ENCODE peak calls at places on chromosomes 1 and 21, in ten cellular contexts. G, A, F, I, S, Q, O, N, L and J are unnamed samples.

GRCh38 chr1:3283849-3284248 is 170.6 kb upstream of the ARHGEF16 start:
- DNase-seq in G (no peak), A (peak), F (peak), I (no peak), S (peak), Q (peak), O (no peak), N (peak), L (peak), J (no peak)

GRCh38 chr1:89022167-89022959 is at the start of gene GBP3:
- DNase-seq in G (no peak), A (no peak), F (peak), I (no peak), S (no peak), Q (no peak), O (peak), N (no peak), L (no peak), J (no peak)

GRCh38 chr1:234985007-234985370 is 143.6 kb downstream of the TOMM20 start:
- DNase-seq in G (no peak), A (no peak), F (no peak), I (no peak), S (no peak), Q (no peak), O (no peak), N (no peak), L (no peak), J (no peak)

GRCh38 chr1:52567943-52568342 is 15.1 kb upstream of the TUT4 start:
- DNase-seq in G (no peak), A (peak), F (no peak), I (no peak), S (no peak), Q (no peak), O (no peak), N (no peak), L (no peak), J (no peak)

GRCh38 chr21:15682977-15683376 is 46.8 kb upstream of the USP25 start:
- DNase-seq in G (no peak), A (no peak), F (peak), I (no peak), S (no peak), Q (no peak), O (peak), N (no peak), L (no peak), J (no peak)

GRCh38 chr1:163565171-163565570 is 243.4 kb downstream of the NUF2 start:
- DNase-seq in G (no peak), A (peak), F (no peak), I (no peak), S (no peak), Q (no peak), O (no peak), N (no peak), L (no peak), J (no peak)

GRCh38 chr1:244273845-244274619 is 177.7 kb downstream of the ADSS2 start:
- DNase-seq in G (no peak), A (no peak), F (peak), I (no peak), S (no peak), Q (peak), O (peak), N (no peak), L (no peak), J (no peak)

GRCh38 chr1:66676616-66677298 is 75.5 kb upstream of the DYNLT5 start:
- DNase-seq in G (no peak), A (no peak), F (peak), I (no peak), S (no peak), Q (no peak), O (peak), N (no peak), L (no peak), J (no peak)

GRCh38 chr21:38434913-38435533 is 63.3 kb downstream of the ERG start:
- DNase-seq in G (no peak), A (no peak), F (peak), I (no peak), S (no peak), Q (no peak), O (peak), N (no peak), L (no peak), J (no peak)

GRCh38 chr1:12621346-12622320 is 3.6 kb upstream of the DHRS3 start:
- DNase-seq in G (no peak), A (no peak), F (no peak), I (no peak), S (no peak), Q (peak), O (no peak), N (no peak), L (no peak), J (no peak)

GRCh38 chr1:3788756-3789420 is 7.4 kb downstream of the LRRC47 start:
- DNase-seq in G (no peak), A (no peak), F (no peak), I (no peak), S (no peak), Q (no peak), O (no peak), N (no peak), L (no peak), J (no peak)

GRCh38 chr1:111481387-111482221 is 7.8 kb downstream of the C1orf162 start:
- DNase-seq in G (peak), A (peak), F (peak), I (peak), S (peak), Q (peak), O (peak), N (peak), L (peak), J (no peak)

GRCh38 chr1:75062111-75062510 is 72.1 kb upstream of the LHX8 start:
- DNase-seq in G (no peak), A (no peak), F (no peak), I (no peak), S (no peak), Q (no peak), O (no peak), N (no peak), L (no peak), J (no peak)

GRCh38 chr1:22053861-22054770 is 1.6 kb downstream of the CDC42 start:
- DNase-seq in G (no peak), A (no peak), F (no peak), I (no peak), S (no peak), Q (no peak), O (peak), N (no peak), L (no peak), J (no peak)

GRCh38 chr21:36723371-36723881 is 24.5 kb downstream of the SIM2 start:
- DNase-seq in G (no peak), A (no peak), F (no peak), I (no peak), S (no peak), Q (peak), O (no peak), N (no peak), L (no peak), J (no peak)

GRCh38 chr1:237467320-237467719 is 423.4 kb downstream of the ZP4 start:
- DNase-seq in G (no peak), A (no peak), F (no peak), I (no peak), S (no peak), Q (no peak), O (no peak), N (no peak), L (no peak), J (no peak)

GRCh38 chr1:165185161-165185889 is 171.2 kb downstream of the LMX1A start:
- DNase-seq in G (no peak), A (no peak), F (no peak), I (no peak), S (no peak), Q (no peak), O (no peak), N (no peak), L (no peak), J (no peak)

GRCh38 chr1:26690157-26690556 is 5.7 kb upstream of the ARID1A start:
- DNase-seq in G (no peak), A (no peak), F (no peak), I (no peak), S (no peak), Q (peak), O (no peak), N (no peak), L (no peak), J (no peak)

GRCh38 chr1:233664254-233664653 is 50.3 kb downstream of the KCNK1 start:
- DNase-seq in G (no peak), A (no peak), F (no peak), I (no peak), S (no peak), Q (no peak), O (no peak), N (no peak), L (no peak), J (no peak)

GRCh38 chr1:211630236-211631081 is 45.0 kb downstream of the NEK2 start:
- DNase-seq in G (peak), A (peak), F (no peak), I (no peak), S (no peak), Q (peak), O (no peak), N (no peak), L (peak), J (no peak)

GRCh38 chr1:248618878-248619277 is 16.0 kb downstream of the OR2T11 start:
- DNase-seq in G (peak), A (peak), F (no peak), I (peak), S (no peak), Q (peak), O (peak), N (no peak), L (no peak), J (no peak)

GRCh38 chr1:210328746-210329488 is at the start of gene HHAT:
- DNase-seq in G (peak), A (peak), F (peak), I (peak), S (peak), Q (peak), O (peak), N (peak), L (peak), J (peak)

GRCh38 chr1:246753670-246754535 is 29.7 kb downstream of the SCCPDH start:
- DNase-seq in G (no peak), A (peak), F (peak), I (peak), S (peak), Q (peak), O (peak), N (peak), L (peak), J (no peak)

DNA sequence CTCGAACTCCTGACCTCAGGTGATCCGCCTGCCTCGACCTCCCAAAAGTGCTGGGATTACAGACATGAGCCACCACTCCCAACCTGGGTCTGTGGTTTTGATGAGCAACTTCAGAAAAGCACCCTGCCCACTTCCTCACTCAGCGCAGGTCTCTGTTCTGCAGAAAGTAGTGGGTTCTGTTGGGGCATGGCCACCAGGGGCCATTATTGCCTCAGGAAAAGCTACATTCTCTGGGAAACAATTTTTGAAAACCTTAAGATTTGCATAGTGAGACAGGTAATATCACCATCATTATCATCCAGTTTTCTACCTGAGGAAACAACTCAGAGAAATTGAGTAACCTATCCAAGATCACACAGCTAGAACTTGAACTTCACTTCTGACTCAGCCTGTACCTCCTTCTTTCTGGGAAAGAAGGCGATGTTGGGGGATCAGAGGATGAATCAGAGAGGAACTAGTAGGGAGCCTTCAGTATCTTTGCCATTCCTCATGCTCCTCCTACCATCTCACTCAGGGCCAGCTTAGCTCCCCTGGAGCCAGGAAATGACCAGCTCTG is 7.1 kb upstream of the NES start:
- DNase-seq in G (no peak), A (no peak), F (peak), I (no peak), S (no peak), Q (no peak), O (peak), N (no peak), L (no peak), J (no peak)
- TF ChIP-seq CTCF in G (no peak), A (peak), F (no peak), I (peak), S (peak), Q (no peak), O (no peak), N (no peak), L (peak), J (no peak)

GRCh38 chr1:33049381-33049780 is 12.7 kb upstream of the AK2 start:
- DNase-seq in G (no peak), A (no peak), F (peak), I (no peak), S (no peak), Q (no peak), O (no peak), N (no peak), L (no peak), J (no peak)

GRCh38 chr1:33048426-33048825 is 11.7 kb upstream of the AK2 start:
- DNase-seq in G (no peak), A (no peak), F (no peak), I (no peak), S (no peak), Q (no peak), O (no peak), N (no peak), L (no peak), J (no peak)

GRCh38 chr1:33047839-33048305 is 11.2 kb upstream of the AK2 start:
- DNase-seq in G (no peak), A (no peak), F (no peak), I (no peak), S (no peak), Q (no peak), O (peak), N (no peak), L (no peak), J (no peak)

GRCh38 chr1:33047290-33047689 is 10.6 kb upstream of the AK2 start:
- DNase-seq in G (no peak), A (no peak), F (no peak), I (no peak), S (no peak), Q (no peak), O (no peak), N (no peak), L (no peak), J (no peak)

GRCh38 chr1:33050221-33051076 is 13.8 kb upstream of the AK2 start:
- DNase-seq in G (no peak), A (peak), F (peak), I (no peak), S (no peak), Q (no peak), O (peak), N (no peak), L (no peak), J (no peak)
- TF ChIP-seq CTCF in G (no peak), A (peak), F (peak), I (no peak), S (no peak), Q (no peak), O (no peak), N (no peak), L (peak), J (no peak)

GRCh38 chr21:43623588-43623987 is 35.7 kb downstream of the HSF2BP start:
- DNase-seq in G (no peak), A (no peak), F (no peak), I (no peak), S (no peak), Q (no peak), O (no peak), N (no peak), L (no peak), J (no peak)

GRCh38 chr21:43618940-43619339 is 40.3 kb downstream of the HSF2BP start:
- DNase-seq in G (no peak), A (no peak), F (no peak), I (no peak), S (no peak), Q (no peak), O (no peak), N (no peak), L (no peak), J (no peak)

GRCh38 chr21:43619344-43619743 is 39.9 kb downstream of the HSF2BP start:
- DNase-seq in G (no peak), A (no peak), F (no peak), I (no peak), S (no peak), Q (no peak), O (no peak), N (no peak), L (no peak), J (no peak)

GRCh38 chr21:43622796-43623195 is 36.5 kb downstream of the HSF2BP start:
- DNase-seq in G (no peak), A (no peak), F (no peak), I (no peak), S (no peak), Q (no peak), O (no peak), N (no peak), L (no peak), J (no peak)

GRCh38 chr21:43619856-43620255 is 39.4 kb downstream of the HSF2BP start:
- DNase-seq in G (no peak), A (peak), F (no peak), I (no peak), S (no peak), Q (no peak), O (no peak), N (no peak), L (no peak), J (no peak)
- TF ChIP-seq CTCF in G (no peak), A (peak), F (no peak), I (no peak), S (peak), Q (no peak), O (peak), N (no peak), L (peak), J (peak)

DNA sequence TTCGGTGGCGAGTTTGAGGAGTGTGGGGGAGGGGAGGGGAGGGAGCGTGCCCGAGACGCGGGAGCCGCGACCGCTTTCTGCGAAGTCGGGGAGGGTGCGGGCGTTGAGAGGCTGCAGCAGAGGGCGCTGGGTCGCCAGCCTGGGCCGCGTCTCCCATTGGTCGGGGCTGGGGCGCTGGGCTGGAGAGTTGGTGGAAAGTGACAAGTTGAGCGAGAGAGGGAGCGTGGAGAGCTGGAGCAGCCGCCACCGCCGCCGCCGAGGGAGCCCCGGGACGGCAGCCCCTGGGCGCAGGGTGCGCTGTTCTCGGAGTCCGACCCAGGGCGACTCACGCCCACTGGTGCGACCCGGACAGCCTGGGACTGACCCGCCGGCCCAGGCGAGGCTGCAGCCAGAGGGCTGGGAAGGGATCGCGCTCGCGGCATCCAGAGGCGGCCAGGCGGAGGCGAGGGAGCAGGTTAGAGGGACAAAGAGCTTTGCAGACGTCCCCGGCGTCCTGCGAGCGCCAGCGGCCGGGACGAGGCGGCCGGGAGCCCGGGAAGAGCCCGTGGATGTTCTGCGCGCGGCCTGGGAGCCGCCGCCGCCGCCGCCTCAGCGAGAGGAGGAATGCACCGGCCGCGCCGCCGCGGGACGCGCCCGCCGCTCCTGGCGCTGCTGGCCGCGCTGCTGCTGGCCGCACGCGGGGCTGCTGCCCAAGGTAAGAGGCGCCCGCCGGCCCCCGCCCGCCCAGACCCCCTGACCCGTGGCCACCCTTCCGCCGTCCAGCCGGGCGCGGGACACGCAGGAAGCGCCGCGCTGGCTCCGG is at the start of gene ROR1:
- DNase-seq in G (peak), A (peak), F (peak), I (peak), S (peak), Q (peak), O (peak), N (peak), L (peak), J (peak)
- TF ChIP-seq CTCF in G (peak), A (peak), F (peak), I (no peak), S (peak), Q (peak), O (peak), N (peak), L (peak), J (peak)

GRCh38 chr1:226186124-226187018 is at the start of gene ACBD3:
- DNase-seq in G (peak), A (peak), F (peak), I (peak), S (peak), Q (peak), O (peak), N (peak), L (peak), J (peak)

GRCh38 chr1:226187019-226187322 is 430 bp upstream of the ACBD3 start:
- DNase-seq in G (no peak), A (no peak), F (no peak), I (no peak), S (no peak), Q (no peak), O (no peak), N (no peak), L (no peak), J (peak)

GRCh38 chr1:226187380-226187779 is 839 bp upstream of the ACBD3 start:
- DNase-seq in G (no peak), A (no peak), F (no peak), I (no peak), S (no peak), Q (no peak), O (no peak), N (no peak), L (no peak), J (no peak)

GRCh38 chr1:226185153-226186036 is 1.1 kb downstream of the ACBD3 start:
- DNase-seq in G (no peak), A (no peak), F (peak), I (no peak), S (no peak), Q (no peak), O (peak), N (no peak), L (no peak), J (no peak)

DNA sequence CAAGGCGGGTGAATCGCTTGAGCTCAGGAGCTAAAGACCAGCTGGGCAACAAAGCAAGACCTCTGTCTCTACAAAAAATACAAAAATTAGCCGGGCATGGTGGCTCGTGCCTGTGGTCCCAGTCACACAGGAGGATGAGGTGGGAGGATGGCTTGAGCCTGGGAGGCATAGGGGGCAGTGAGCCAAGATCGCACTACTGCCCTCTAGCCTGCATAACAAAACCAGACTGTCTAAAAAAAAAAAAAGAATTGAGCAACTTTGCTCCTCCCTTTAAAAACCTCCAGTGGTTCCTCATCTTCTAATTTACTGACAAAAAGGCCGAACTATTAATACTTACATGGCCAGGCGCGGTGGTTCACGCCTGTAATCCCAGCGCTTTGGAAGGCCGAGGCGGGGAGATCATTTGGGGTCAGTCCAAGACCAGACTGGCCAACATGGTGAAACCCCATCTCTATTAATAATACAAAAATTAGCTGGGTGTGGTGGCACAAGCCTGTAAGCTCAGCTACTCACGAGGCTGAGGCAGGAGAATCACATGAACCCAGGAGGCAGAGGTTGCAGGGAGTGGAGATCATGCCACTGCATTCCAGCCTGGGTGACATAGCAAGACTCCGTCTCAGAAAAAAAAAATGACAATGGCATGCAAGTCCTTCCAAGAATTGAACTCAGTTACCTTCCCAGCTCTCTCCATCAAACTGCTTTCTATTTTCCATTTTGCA is 4.4 kb downstream of the ACBD3 start:
- DNase-seq in G (peak), A (peak), F (peak), I (no peak), S (no peak), Q (peak), O (peak), N (peak), L (peak), J (no peak)
- TF ChIP-seq CTCF in G (peak), A (peak), F (peak), I (no peak), S (no peak), Q (peak), O (peak), N (no peak), L (peak), J (peak)

DNA sequence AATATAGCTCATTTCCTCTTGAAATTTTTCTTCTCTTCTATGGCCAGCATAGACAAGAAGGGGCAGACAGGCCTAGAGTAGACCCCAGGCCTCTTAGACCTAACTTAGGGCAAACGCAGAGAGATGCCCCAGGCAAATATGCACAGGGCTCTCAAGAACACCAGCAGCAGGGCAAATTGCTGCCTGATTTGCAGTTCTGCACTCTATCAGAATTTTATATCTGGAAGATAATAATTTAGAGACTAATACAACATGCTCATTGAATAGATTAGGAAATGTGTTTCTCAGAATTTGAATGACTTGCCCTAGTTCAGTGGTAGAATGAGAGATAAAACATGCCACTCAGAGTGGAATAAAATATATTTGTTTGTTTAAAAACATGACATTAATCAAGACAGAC is 200.4 kb upstream of the ADGRL2 start:
- DNase-seq in G (no peak), A (no peak), F (no peak), I (no peak), S (no peak), Q (no peak), O (no peak), N (no peak), L (no peak), J (no peak)
- TF ChIP-seq CTCF in G (no peak), A (no peak), F (no peak), I (no peak), S (no peak), Q (no peak), O (no peak), N (no peak), L (no peak), J (no peak)